ENCODE peak calls at places on chromosomes 4 and X, in eight cellular contexts. J is body of pancreas, Q is sigmoid colon, B is heart left ventricle, D is thyroid gland, V is ovary, E is stomach, A is suprapubic skin. G is an unnamed sample.

GRCh38 chr4:153205028-153205648 is 895 bp downstream of the TRIM2 start:
- DNase-seq in J (peak), Q (no peak), B (no peak), D (peak), V (no peak), E (peak), A (no peak), G (no peak)

GRCh38 chr4:27429260-27429970 is 568.8 kb downstream of the STIM2 start:
- DNase-seq in J (no peak), Q (no peak), B (peak), D (no peak), V (no peak), E (no peak), A (no peak), G (no peak)

GRCh38 chr4:30952526-30953219 is 232.5 kb downstream of the PCDH7 start:
- DNase-seq in J (no peak), Q (no peak), B (no peak), D (no peak), V (no peak), E (no peak), A (no peak), G (no peak)

GRCh38 chr4:153067376-153067775 is 131.3 kb downstream of the FHDC1 start:
- DNase-seq in J (no peak), Q (no peak), B (no peak), D (peak), V (no peak), E (no peak), A (no peak), G (no peak)

GRCh38 chrX:53441531-53442321 is 7.6 kb upstream of the HSD17B10 start:
- DNase-seq in J (peak), Q (peak), B (peak), D (peak), V (peak), E (peak), A (peak), G (peak)

GRCh38 chr4:37793562-37793961 is 32.9 kb upstream of the PGM2 start:
- DNase-seq in J (peak), Q (no peak), B (peak), D (peak), V (no peak), E (no peak), A (no peak), G (no peak)

GRCh38 chrX:580020-580419 is 50.6 kb upstream of the SHOX start:
- DNase-seq in J (no peak), Q (no peak), B (no peak), D (no peak), V (no peak), E (no peak), A (no peak), G (no peak)

GRCh38 chrX:153777261-153778090 is 3.4 kb upstream of the SRPK3 start:
- DNase-seq in J (no peak), Q (no peak), B (no peak), D (no peak), V (no peak), E (no peak), A (no peak), G (no peak)

GRCh38 chr4:24260922-24261581 is 323.3 kb downstream of the DHX15 start:
- DNase-seq in J (no peak), Q (no peak), B (no peak), D (peak), V (no peak), E (no peak), A (no peak), G (no peak)

GRCh38 chrX:154981116-154981411 is 41.5 kb downstream of the F8 start:
- DNase-seq in J (no peak), Q (no peak), B (no peak), D (no peak), V (no peak), E (no peak), A (no peak), G (no peak)

GRCh38 chrX:133576876-133577275 is 161.6 kb upstream of the GPC4 start:
- DNase-seq in J (no peak), Q (no peak), B (no peak), D (no peak), V (no peak), E (no peak), A (no peak), G (no peak)

GRCh38 chr4:109908741-109909140 is 3.9 kb upstream of the EGF start:
- DNase-seq in J (no peak), Q (no peak), B (no peak), D (no peak), V (no peak), E (no peak), A (no peak), G (no peak)

GRCh38 chrX:49164589-49165360 is 2.2 kb downstream of the MAGIX start:
- DNase-seq in J (no peak), Q (no peak), B (no peak), D (no peak), V (no peak), E (no peak), A (no peak), G (no peak)

GRCh38 chr4:14262221-14262620 is 634.7 kb upstream of the BOD1L1 start:
- DNase-seq in J (no peak), Q (no peak), B (no peak), D (no peak), V (no peak), E (no peak), A (no peak), G (no peak)

GRCh38 chr4:72933029-72933428 is 136.5 kb downstream of the COX18 start:
- DNase-seq in J (no peak), Q (no peak), B (no peak), D (no peak), V (no peak), E (no peak), A (no peak), G (no peak)

GRCh38 chr4:41287005-41287404 is 30.3 kb downstream of the UCHL1 start:
- DNase-seq in J (no peak), Q (no peak), B (no peak), D (no peak), V (no peak), E (no peak), A (no peak), G (no peak)

GRCh38 chr4:118773082-118773792 is 62.7 kb downstream of the SEC24D start:
- DNase-seq in J (no peak), Q (no peak), B (no peak), D (no peak), V (no peak), E (no peak), A (no peak), G (no peak)

GRCh38 chrX:53445977-53446376 is 11.8 kb upstream of the HSD17B10 start:
- DNase-seq in J (peak), Q (no peak), B (no peak), D (peak), V (no peak), E (peak), A (no peak), G (peak)

GRCh38 chr4:73453701-73454005 is 17.6 kb downstream of the AFP start:
- DNase-seq in J (no peak), Q (no peak), B (no peak), D (no peak), V (no peak), E (no peak), A (no peak), G (no peak)

GRCh38 chr4:8010618-8011017 is 71.0 kb upstream of the AFAP1 start:
- DNase-seq in J (peak), Q (peak), B (no peak), D (peak), V (peak), E (peak), A (no peak), G (no peak)

GRCh38 chr4:154707877-154708276 is 35.9 kb upstream of the LRAT start:
- DNase-seq in J (no peak), Q (no peak), B (no peak), D (no peak), V (no peak), E (no peak), A (no peak), G (no peak)

GRCh38 chr4:48340276-48340904 is 939 bp upstream of the SLAIN2 start:
- DNase-seq in J (no peak), Q (no peak), B (no peak), D (no peak), V (no peak), E (no peak), A (no peak), G (no peak)

GRCh38 chr4:7120341-7120740 is 52.5 kb upstream of the GRPEL1 start:
- DNase-seq in J (no peak), Q (no peak), B (no peak), D (no peak), V (no peak), E (no peak), A (no peak), G (no peak)

GRCh38 chr4:80266267-80266901 is at the start of gene FGF5:
- DNase-seq in J (no peak), Q (peak), B (peak), D (peak), V (peak), E (no peak), A (peak), G (no peak)

GRCh38 chrX:135411893-135412292 is 9.9 kb upstream of the SMIM10L2A start:
- DNase-seq in J (peak), Q (no peak), B (no peak), D (no peak), V (no peak), E (no peak), A (no peak), G (no peak)

GRCh38 chr4:168095776-168096443 is 3.6 kb downstream of the ANXA10 start:
- DNase-seq in J (no peak), Q (no peak), B (no peak), D (no peak), V (no peak), E (no peak), A (no peak), G (no peak)

GRCh38 chr4:1720163-1720983 is 750 bp downstream of the TMEM129 start:
- DNase-seq in J (no peak), Q (no peak), B (peak), D (peak), V (peak), E (peak), A (no peak), G (peak)
- TF ChIP-seq POLR2A in J (peak), Q (no peak), B (no peak), D (no peak), V (no peak), E (no peak), A (no peak), G (no peak)

GRCh38 chr4:112153222-112153791 is 8.1 kb downstream of the FAM241A start:
- DNase-seq in J (no peak), Q (no peak), B (no peak), D (no peak), V (no peak), E (no peak), A (no peak), G (no peak)
- H3K4me3 ChIP-seq in J (no peak), Q (no peak), B (no peak), D (no peak), V (no peak), E (peak), A (no peak), G (no peak)

GRCh38 chr4:183443609-183444148 is 757 bp upstream of the CDKN2AIP start:
- DNase-seq in J (no peak), Q (peak), B (no peak), D (no peak), V (no peak), E (no peak), A (peak), G (no peak)
- TF ChIP-seq POLR2A in J (no peak), Q (no peak), B (no peak), D (no peak), V (no peak), E (no peak), A (no peak), G (no peak)

DNA sequence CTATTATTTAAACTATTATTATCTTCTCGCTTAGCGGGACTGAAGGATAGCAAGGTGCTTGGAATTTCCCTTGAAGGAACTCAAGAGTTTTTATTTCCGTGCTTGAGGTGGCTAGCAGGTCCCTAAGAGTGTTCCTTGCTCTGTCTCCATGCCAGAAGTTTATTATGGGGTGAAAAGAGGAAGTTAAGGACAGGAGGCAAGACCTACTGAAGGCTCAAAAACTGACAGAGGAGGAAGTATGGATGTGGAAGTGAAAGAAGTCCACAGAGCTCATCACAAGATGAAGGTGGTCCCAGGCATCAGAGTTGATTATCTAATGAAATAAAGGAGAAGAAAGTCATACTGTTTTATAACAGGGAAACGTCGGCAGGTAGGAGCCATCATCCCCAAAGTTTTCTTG is 9.5 kb downstream of the MGST2 start:
- DNase-seq in J (no peak), Q (no peak), B (no peak), D (no peak), V (no peak), E (no peak), A (no peak), G (no peak)
- H3K4me3 ChIP-seq in J (no peak), Q (no peak), B (no peak), D (no peak), V (no peak), E (no peak), A (no peak), G (no peak)

DNA sequence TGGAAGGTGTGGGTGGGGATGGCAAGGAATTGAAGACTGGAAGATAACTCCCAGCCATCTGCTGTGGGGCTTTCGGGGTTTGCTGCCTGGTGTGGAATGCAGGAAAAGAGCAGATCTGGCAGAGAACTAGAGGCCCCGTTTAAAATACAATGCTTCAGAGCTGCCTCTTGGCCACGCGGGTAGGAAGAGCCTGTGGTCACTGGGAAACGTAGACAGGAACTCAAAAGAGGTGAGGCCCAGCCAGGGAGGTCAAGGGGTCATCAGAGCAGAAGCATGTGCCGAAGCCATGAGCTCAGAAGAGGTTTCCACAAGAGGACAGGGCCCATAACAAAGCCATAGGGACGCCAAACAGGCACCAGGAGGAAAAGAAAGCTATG is 14.5 kb upstream of the STS start:
- DNase-seq in J (no peak), Q (no peak), B (peak), D (peak), V (no peak), E (no peak), A (no peak), G (peak)
- TF ChIP-seq POLR2A in J (no peak), Q (no peak), B (no peak), D (no peak), V (no peak), E (no peak), A (no peak), G (no peak)

GRCh38 chr4:183399166-183399565 is 45.3 kb upstream of the CDKN2AIP start:
- DNase-seq in J (no peak), Q (peak), B (no peak), D (no peak), V (no peak), E (no peak), A (no peak), G (no peak)
- H3K4me3 ChIP-seq in J (no peak), Q (no peak), B (peak), D (no peak), V (no peak), E (peak), A (peak), G (no peak)

DNA sequence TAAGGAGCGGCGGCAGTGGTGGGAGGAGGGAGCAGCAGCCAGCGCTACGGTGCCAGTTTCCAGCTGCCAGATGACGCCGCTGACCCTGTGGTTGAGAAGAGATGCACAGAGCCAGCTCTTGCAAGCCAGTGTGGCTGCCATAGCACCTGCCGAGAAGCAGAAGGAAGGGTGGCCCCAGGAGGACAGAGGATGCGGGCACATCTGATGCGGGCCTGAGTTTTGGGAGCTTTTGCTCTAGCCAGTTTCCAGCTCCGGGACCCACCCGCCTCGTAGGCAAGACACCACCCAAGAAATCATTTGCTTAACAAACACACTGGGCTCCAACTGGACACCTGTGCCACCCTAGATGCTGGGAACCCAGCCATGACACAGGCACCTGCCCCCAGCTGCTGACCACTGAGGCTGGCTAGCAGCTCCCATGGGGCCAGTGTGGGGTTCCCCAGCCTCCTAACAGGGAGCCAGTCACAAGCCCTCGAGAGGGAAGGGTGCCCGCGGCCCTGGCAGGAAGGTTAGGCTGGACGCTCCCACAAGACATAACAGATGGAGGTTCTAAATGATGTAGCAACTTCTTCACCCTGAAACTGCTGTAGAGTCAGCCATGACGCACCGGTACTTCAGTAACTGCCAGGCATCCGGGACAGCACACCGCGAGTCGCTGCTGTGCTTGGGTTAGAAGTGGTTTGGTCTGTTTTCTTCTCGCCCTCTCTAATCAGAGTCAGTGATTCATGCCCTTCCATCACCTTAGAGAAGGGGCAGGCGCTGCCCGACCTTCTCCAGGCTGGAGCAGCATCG is 8.9 kb downstream of the MSANTD1 start:
- DNase-seq in J (no peak), Q (peak), B (peak), D (peak), V (no peak), E (peak), A (no peak), G (no peak)
- TF ChIP-seq POLR2A in J (no peak), Q (no peak), B (no peak), D (no peak), V (no peak), E (no peak), A (no peak), G (no peak)

GRCh38 chrX:45771114-45771513 is 570.4 kb upstream of the DIPK2B start:
- DNase-seq in J (no peak), Q (peak), B (no peak), D (no peak), V (peak), E (peak), A (no peak), G (no peak)

GRCh38 chrX:45765726-45766125 is 565.0 kb upstream of the DIPK2B start:
- DNase-seq in J (no peak), Q (no peak), B (no peak), D (no peak), V (no peak), E (no peak), A (no peak), G (no peak)

GRCh38 chrX:45767021-45767491 is 566.4 kb upstream of the DIPK2B start:
- DNase-seq in J (no peak), Q (no peak), B (no peak), D (no peak), V (no peak), E (no peak), A (no peak), G (no peak)

GRCh38 chrX:45769919-45770582 is 569.4 kb upstream of the DIPK2B start:
- DNase-seq in J (peak), Q (peak), B (peak), D (peak), V (peak), E (peak), A (peak), G (peak)

GRCh38 chrX:45768666-45769065 is 568.0 kb upstream of the DIPK2B start:
- DNase-seq in J (no peak), Q (no peak), B (no peak), D (no peak), V (no peak), E (no peak), A (no peak), G (no peak)
- H3K4me3 ChIP-seq in J (no peak), Q (peak), B (peak), D (peak), V (peak), E (peak), A (peak), G (peak)

G was measured in right lobe of liver.